ENCODE peak calls at places on chromosomes 2 and 18, in seven cellular contexts. T is mesendoderm, G is mesenchymal stem cell, V is H1, Z is H9, F is trophoblast cell, R is IMR-90. H is an unnamed sample.

GRCh38 chr2:182715121-182715895 is 749 bp upstream of the DNAJC10 start:
- DNase-seq in T (no peak), G (peak), V (no peak), Z (no peak), F (no peak), R (peak), H (no peak)

GRCh38 chr18:49460958-49461601 is 635 bp upstream of the DYM start:
- DNase-seq in T (no peak), G (no peak), V (no peak), Z (no peak), F (peak), R (no peak), H (no peak)

GRCh38 chr2:160200921-160201320 is 849 bp upstream of the ITGB6 start:
- DNase-seq in T (no peak), G (no peak), V (no peak), Z (no peak), F (peak), R (no peak), H (no peak)

GRCh38 chr2:241546771-241547498 is 11.6 kb upstream of the BOK start:
- DNase-seq in T (peak), G (peak), V (no peak), Z (peak), F (peak), R (peak), H (peak)

GRCh38 chr2:214069254-214069653 is 341.6 kb upstream of the VWC2L start:
- DNase-seq in T (peak), G (peak), V (no peak), Z (no peak), F (peak), R (peak), H (no peak)

GRCh38 chr2:37156071-37156856 is 516 bp downstream of the EIF2AK2 start:
- DNase-seq in T (peak), G (peak), V (peak), Z (peak), F (peak), R (peak), H (no peak)

GRCh38 chr2:69932596-69932922 is 17.6 kb downstream of the MXD1 start:
- DNase-seq in T (no peak), G (no peak), V (no peak), Z (no peak), F (no peak), R (no peak), H (no peak)

GRCh38 chr2:146523218-146523617 is 1321.6 kb upstream of the ACVR2A start:
- DNase-seq in T (no peak), G (peak), V (no peak), Z (no peak), F (no peak), R (peak), H (no peak)

GRCh38 chr2:234816491-234816890 is 135.3 kb upstream of the SH3BP4 start:
- DNase-seq in T (no peak), G (no peak), V (no peak), Z (no peak), F (no peak), R (no peak), H (no peak)

GRCh38 chr2:7377861-7378569 is 460.8 kb downstream of the RNF144A start:
- DNase-seq in T (peak), G (no peak), V (no peak), Z (peak), F (peak), R (no peak), H (no peak)

GRCh38 chr2:232432598-232433184 is 23.3 kb upstream of the ALPI start:
- DNase-seq in T (peak), G (no peak), V (peak), Z (peak), F (peak), R (no peak), H (no peak)

GRCh38 chr18:45357681-45358470 is 257.4 kb upstream of the SLC14A2 start:
- DNase-seq in T (no peak), G (no peak), V (no peak), Z (no peak), F (no peak), R (no peak), H (no peak)

GRCh38 chr2:238285653-238286082 is 2.7 kb downstream of the PER2 start:
- DNase-seq in T (peak), G (peak), V (no peak), Z (peak), F (peak), R (peak), H (no peak)

GRCh38 chr18:67590571-67591141 is 74.1 kb upstream of the DSEL start:
- DNase-seq in T (peak), G (peak), V (no peak), Z (no peak), F (no peak), R (peak), H (no peak)

GRCh38 chr2:206160124-206160806 is 570 bp downstream of the EEF1B2 start:
- DNase-seq in T (no peak), G (no peak), V (no peak), Z (no peak), F (peak), R (peak), H (no peak)

GRCh38 chr18:32289480-32290075 is 99.7 kb downstream of the MEP1B start:
- DNase-seq in T (peak), G (peak), V (peak), Z (peak), F (peak), R (peak), H (peak)

GRCh38 chr18:74558096-74558495 is 23.8 kb downstream of the CNDP1 start:
- DNase-seq in T (no peak), G (no peak), V (no peak), Z (no peak), F (no peak), R (no peak), H (no peak)

GRCh38 chr2:54577035-54577434 is 120.9 kb downstream of the SPTBN1 start:
- DNase-seq in T (no peak), G (no peak), V (no peak), Z (no peak), F (no peak), R (no peak), H (no peak)

GRCh38 chr2:51158236-51158635 is 126.3 kb upstream of the NRXN1 start:
- DNase-seq in T (no peak), G (no peak), V (no peak), Z (no peak), F (no peak), R (no peak), H (no peak)

GRCh38 chr2:216560695-216561370 is 62.2 kb downstream of the RPL37A start:
- DNase-seq in T (no peak), G (no peak), V (no peak), Z (no peak), F (peak), R (peak), H (no peak)

GRCh38 chr2:239093487-239093886 is 245.6 kb downstream of the TWIST2 start:
- DNase-seq in T (no peak), G (no peak), V (no peak), Z (no peak), F (no peak), R (no peak), H (no peak)

GRCh38 chr2:172249336-172249735 is 146.6 kb upstream of the DLX2 start:
- DNase-seq in T (no peak), G (no peak), V (no peak), Z (no peak), F (no peak), R (peak), H (no peak)

GRCh38 chr2:9984217-9984739 is 32.8 kb downstream of the GRHL1 start:
- DNase-seq in T (peak), G (peak), V (no peak), Z (no peak), F (peak), R (peak), H (peak)

GRCh38 chr18:68701353-68701752 is 13.6 kb downstream of the TMX3 start:
- DNase-seq in T (no peak), G (no peak), V (no peak), Z (no peak), F (no peak), R (no peak), H (no peak)

GRCh38 chr18:68694316-68694715 is 20.6 kb downstream of the TMX3 start:
- DNase-seq in T (no peak), G (no peak), V (no peak), Z (no peak), F (no peak), R (no peak), H (no peak)

GRCh38 chr18:68703326-68703725 is 11.6 kb downstream of the TMX3 start:
- DNase-seq in T (peak), G (no peak), V (no peak), Z (no peak), F (no peak), R (no peak), H (no peak)

GRCh38 chr18:68696937-68697336 is 18.0 kb downstream of the TMX3 start:
- DNase-seq in T (no peak), G (no peak), V (no peak), Z (no peak), F (no peak), R (no peak), H (no peak)

GRCh38 chr18:68699043-68699442 is 15.9 kb downstream of the TMX3 start:
- DNase-seq in T (no peak), G (no peak), V (no peak), Z (no peak), F (no peak), R (peak), H (no peak)
- H2AK5ac ChIP-seq in T (no peak), G (no peak), V (no peak), Z (no peak), F (no peak), R (no peak), H (no peak)

DNA sequence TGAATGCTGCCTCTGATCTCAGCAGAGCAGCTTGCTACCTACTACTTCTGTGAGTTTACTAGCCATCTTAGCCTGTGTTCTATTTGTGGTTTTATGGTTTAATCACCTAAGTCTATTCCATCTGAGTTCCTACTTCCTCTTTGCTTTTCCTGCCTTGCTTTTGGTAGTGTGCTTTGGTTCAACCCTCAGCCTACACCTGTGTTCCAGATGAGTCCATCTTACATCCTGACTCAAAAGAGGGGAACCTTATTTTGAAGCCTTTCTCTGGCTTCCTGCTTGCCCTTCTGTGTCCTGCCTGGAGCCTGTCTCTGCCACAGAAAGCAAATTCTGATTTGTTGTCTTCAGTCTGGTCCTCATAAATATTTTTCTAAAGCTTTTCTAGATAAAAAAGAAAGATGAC is 530.3 kb upstream of the MEX3C start:
- DNase-seq in T (no peak), G (no peak), V (no peak), Z (no peak), F (no peak), R (no peak), H (no peak)
- H2AK5ac ChIP-seq in T (no peak), G (no peak), V (no peak), Z (no peak), F (no peak), R (no peak), H (no peak)

DNA sequence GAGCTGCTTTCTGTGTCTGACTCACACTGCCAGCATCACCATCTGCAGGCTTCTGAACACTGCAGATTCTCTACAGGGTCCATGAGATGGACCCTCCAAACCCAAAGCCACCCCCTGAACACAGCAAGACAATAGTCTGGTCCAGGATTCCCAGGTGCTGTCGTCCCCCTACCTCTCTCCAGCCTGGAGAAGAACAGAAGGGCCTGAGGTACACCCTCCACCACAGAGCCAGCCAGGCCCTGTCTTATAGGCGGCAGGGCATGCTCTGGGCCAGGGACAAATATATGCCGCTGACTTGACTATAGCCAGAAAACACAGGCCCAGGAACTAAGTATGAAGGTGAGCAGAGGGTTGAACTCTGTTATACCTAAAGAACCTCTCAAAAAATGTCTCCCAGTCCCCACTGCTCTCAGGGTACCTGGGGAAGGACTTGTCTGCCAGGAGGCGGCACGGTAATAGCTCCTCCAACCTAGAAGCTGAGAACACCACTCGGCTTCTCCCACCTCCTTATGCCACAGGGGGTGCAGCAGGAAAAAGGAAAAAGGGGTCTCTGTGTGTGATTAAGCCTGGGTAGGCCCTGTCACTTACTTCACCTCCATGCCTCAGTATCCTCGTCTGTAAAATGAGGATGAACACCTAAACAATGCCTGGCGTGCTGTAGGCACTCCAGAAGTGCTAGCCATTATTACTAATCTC is 76.4 kb downstream of the EMX1 start:
- DNase-seq in T (no peak), G (no peak), V (no peak), Z (peak), F (no peak), R (no peak), H (no peak)
- H2AK5ac ChIP-seq in T (no peak), G (no peak), V (no peak), Z (no peak), F (no peak), R (no peak), H (no peak)

DNA sequence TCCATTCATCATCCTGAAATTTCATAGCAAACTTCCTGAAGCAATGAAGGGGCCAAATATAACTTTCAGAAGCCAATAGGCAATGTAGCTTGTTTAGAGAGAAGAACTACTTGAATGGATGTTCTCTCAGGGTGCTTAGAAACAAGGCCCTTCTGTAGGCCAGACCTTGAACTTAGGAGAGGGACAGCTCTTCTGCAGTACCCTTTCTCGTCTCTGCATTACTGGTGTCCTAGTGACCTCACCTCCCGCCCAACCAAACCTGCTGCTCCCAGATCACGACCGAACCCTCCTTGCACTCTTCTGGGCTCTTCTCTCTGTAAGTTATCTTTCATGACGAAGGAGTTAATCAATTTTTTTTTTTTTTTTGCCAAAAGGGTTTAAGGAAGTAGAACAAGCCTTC is 543.9 kb downstream of the TDRD15 start:
- DNase-seq in T (peak), G (no peak), V (no peak), Z (no peak), F (no peak), R (no peak), H (no peak)
- H2AK5ac ChIP-seq in T (no peak), G (no peak), V (no peak), Z (no peak), F (no peak), R (no peak), H (no peak)

GRCh38 chr2:86069783-86070339 is 35.8 kb downstream of the POLR1A start:
- DNase-seq in T (no peak), G (no peak), V (no peak), Z (no peak), F (no peak), R (no peak), H (no peak)

GRCh38 chr2:86069091-86069685 is 36.5 kb downstream of the POLR1A start:
- DNase-seq in T (peak), G (peak), V (no peak), Z (no peak), F (no peak), R (no peak), H (no peak)

GRCh38 chr2:86066007-86066578 is 39.6 kb downstream of the POLR1A start:
- DNase-seq in T (no peak), G (no peak), V (no peak), Z (peak), F (no peak), R (no peak), H (no peak)

GRCh38 chr2:86066915-86067314 is 38.8 kb downstream of the POLR1A start:
- DNase-seq in T (no peak), G (no peak), V (no peak), Z (no peak), F (no peak), R (no peak), H (no peak)

DNA sequence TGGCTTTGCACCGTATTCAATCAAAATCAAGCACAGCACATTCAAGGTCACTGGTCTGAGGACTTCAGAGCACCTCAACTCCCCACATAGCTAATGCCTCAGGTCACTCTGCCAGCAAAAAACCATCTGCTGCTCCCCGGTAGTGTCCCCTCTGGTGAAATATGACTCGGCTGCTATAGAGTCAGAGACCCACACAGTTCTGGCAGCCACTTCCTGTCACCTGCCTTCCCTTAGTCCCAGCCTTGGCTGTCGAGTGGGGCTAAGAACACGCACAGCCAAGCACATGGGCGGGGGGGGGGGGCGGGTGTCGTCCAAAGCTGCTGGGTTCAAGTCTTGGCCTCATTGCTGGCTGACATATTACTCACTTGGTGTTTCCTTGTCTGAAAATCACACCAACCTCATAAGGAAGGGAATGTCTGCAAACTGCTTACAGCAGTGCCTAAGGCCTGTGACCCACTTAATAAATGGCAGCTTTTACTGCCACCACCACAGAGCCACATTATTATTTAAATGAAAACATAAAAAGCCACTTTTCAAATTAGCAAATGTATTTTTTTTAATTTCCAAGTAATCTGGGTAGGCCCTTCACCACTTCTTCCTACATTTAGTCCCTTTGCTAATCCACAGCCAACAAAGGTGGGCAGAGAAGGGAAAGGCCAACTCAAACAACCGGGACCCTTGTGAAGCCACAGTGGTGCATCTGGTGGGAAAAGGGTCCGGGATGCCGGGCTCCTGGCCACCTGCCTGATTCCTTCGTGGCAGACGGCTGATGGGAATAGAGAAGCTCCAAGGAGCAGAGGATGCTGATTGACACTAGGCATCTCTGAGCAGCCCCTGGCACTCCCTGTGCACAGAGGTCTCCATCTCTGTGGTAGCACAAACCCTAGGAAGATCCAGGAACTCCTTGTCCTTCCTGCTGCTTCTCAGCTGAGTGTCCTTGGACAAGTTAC is 37.3 kb downstream of the POLR1A start:
- DNase-seq in T (peak), G (peak), V (no peak), Z (peak), F (no peak), R (peak), H (no peak)
- H2AK5ac ChIP-seq in T (no peak), G (peak), V (no peak), Z (no peak), F (no peak), R (no peak), H (no peak)

GRCh38 chr18:22936515-22936914 is 3.4 kb downstream of the RBBP8 start:
- DNase-seq in T (no peak), G (no peak), V (no peak), Z (no peak), F (no peak), R (no peak), H (no peak)
- H2AK5ac ChIP-seq in T (no peak), G (no peak), V (no peak), Z (no peak), F (no peak), R (no peak), H (no peak)

GRCh38 chr18:9330419-9330818 is 4.2 kb upstream of the TWSG1 start:
- DNase-seq in T (no peak), G (no peak), V (no peak), Z (no peak), F (no peak), R (no peak), H (no peak)
- H2AK5ac ChIP-seq in T (no peak), G (no peak), V (no peak), Z (no peak), F (no peak), R (peak), H (no peak)

H was measured in neuronal stem cell.